ENCODE peak calls at places on chromosomes 2 and 18, in four cellular contexts. U is AG08396, Z is neural progenitor cell, C is GM10248. J is an unnamed sample.
A peak's percentile ranks its signal among the peaks of the same experiment; 100 is the strongest.

GRCh38 chr2:173148520-173148919 is 72.9 kb downstream of the MAP3K20 start:
- DNase-seq in C (no peak), U (no peak), Z (no peak), J (no peak)

GRCh38 chr18:12883003-12883683 is 894 bp downstream of the PTPN2 start:
- DNase-seq in Z (peak; percentile 21), C (peak; percentile 37), U (peak; percentile 68), J (peak; percentile 16)

GRCh38 chr2:158034198-158034831 is 67.4 kb upstream of the UPP2 start:
- DNase-seq in C (peak; percentile 35), U (peak; percentile 27), Z (peak; percentile 82), J (no peak)

GRCh38 chr18:23908827-23909226 is 105.7 kb upstream of the TTC39C start:
- DNase-seq in U (no peak), Z (no peak), C (no peak), J (no peak)

GRCh38 chr2:100875516-100876230 is 55.7 kb downstream of the NPAS2 start:
- DNase-seq in U (no peak), Z (peak; percentile 68), C (no peak), J (no peak)

GRCh38 chr2:10750610-10751009 is 29.2 kb downstream of the ATP6V1C2 start:
- DNase-seq in Z (no peak), U (no peak), C (no peak), J (no peak)

GRCh38 chr2:66982766-66983165 is 414.4 kb upstream of the ETAA1 start:
- DNase-seq in C (no peak), U (no peak), Z (no peak), J (no peak)

GRCh38 chr2:72562451-72563153 is 263.2 kb downstream of the EXOC6B start:
- DNase-seq in Z (peak; percentile 3), U (no peak), C (no peak), J (no peak)

GRCh38 chr2:25029183-25029554 is 12.7 kb upstream of the EFR3B start:
- DNase-seq in U (no peak), Z (no peak), C (no peak), J (no peak)

GRCh38 chr2:222993920-222994650 is 57.9 kb upstream of the KCNE4 start:
- DNase-seq in C (no peak), U (peak; percentile 72), Z (no peak), J (no peak)

J was measured in central memory CD8-positive, alpha-beta T cell.